ENCODE peak calls at places on chromosomes 4 and X, in eight cellular contexts. One of them, this sample, is unnamed.

GRCh38 chrX:2689773-2690666 is 1.1 kb upstream of the CD99 start:
- DNase-seq in activated CD8-positive, alpha-beta T cell treated with anti-CD3 and anti-CD28 coated beads for 36 hours: no peak
- DNase-seq in fibroblast of mammary gland: no peak
- DNase-seq in K562: no peak
- DNase-seq in cardiac fibroblast: no peak
- DNase-seq in upper lobe of right lung: no peak
- DNase-seq in esophagus squamous epithelium: no peak
- DNase-seq in GM10248: peak; percentile 34
- DNase-seq in this sample: peak; percentile 46

GRCh38 chr4:945274-946102 is 13.2 kb downstream of the TMEM175 start:
- DNase-seq in upper lobe of right lung: peak; percentile 42
- DNase-seq in K562: no peak
- DNase-seq in fibroblast of mammary gland: no peak
- DNase-seq in cardiac fibroblast: no peak
- DNase-seq in esophagus squamous epithelium: no peak
- DNase-seq in GM10248: no peak
- DNase-seq in activated CD8-positive, alpha-beta T cell treated with anti-CD3 and anti-CD28 coated beads for 36 hours: no peak
- DNase-seq in this sample: no peak

GRCh38 chr4:17577660-17578481 is 873 bp downstream of the LAP3 start:
- DNase-seq in upper lobe of right lung: peak; percentile 79
- DNase-seq in cardiac fibroblast: peak; percentile 43
- DNase-seq in fibroblast of mammary gland: peak; percentile 32
- DNase-seq in K562: peak; percentile 47
- DNase-seq in esophagus squamous epithelium: no peak
- DNase-seq in GM10248: no peak
- DNase-seq in activated CD8-positive, alpha-beta T cell treated with anti-CD3 and anti-CD28 coated beads for 36 hours: peak; percentile 49
- DNase-seq in this sample: peak; percentile 28

GRCh38 chrX:65874765-65875164 is 165.1 kb downstream of the VSIG4 start:
- DNase-seq in K562: peak; percentile 56
- DNase-seq in upper lobe of right lung: no peak
- DNase-seq in activated CD8-positive, alpha-beta T cell treated with anti-CD3 and anti-CD28 coated beads for 36 hours: no peak
- DNase-seq in GM10248: no peak
- DNase-seq in esophagus squamous epithelium: no peak
- DNase-seq in fibroblast of mammary gland: no peak
- DNase-seq in cardiac fibroblast: no peak
- DNase-seq in this sample: no peak

GRCh38 chrX:104432321-104432720 is 133.7 kb upstream of the IL1RAPL2 start:
- DNase-seq in fibroblast of mammary gland: no peak
- DNase-seq in K562: no peak
- DNase-seq in esophagus squamous epithelium: no peak
- DNase-seq in upper lobe of right lung: no peak
- DNase-seq in GM10248: no peak
- DNase-seq in cardiac fibroblast: no peak
- DNase-seq in activated CD8-positive, alpha-beta T cell treated with anti-CD3 and anti-CD28 coated beads for 36 hours: no peak
- DNase-seq in this sample: no peak

GRCh38 chr4:17310269-17310652 is 201.6 kb downstream of the QDPR start:
- DNase-seq in cardiac fibroblast: no peak
- DNase-seq in fibroblast of mammary gland: peak; percentile 57
- DNase-seq in activated CD8-positive, alpha-beta T cell treated with anti-CD3 and anti-CD28 coated beads for 36 hours: no peak
- DNase-seq in esophagus squamous epithelium: no peak
- DNase-seq in upper lobe of right lung: no peak
- DNase-seq in GM10248: no peak
- DNase-seq in K562: no peak
- DNase-seq in this sample: no peak

GRCh38 chr4:27005512-27006246 is 145.0 kb downstream of the STIM2 start:
- DNase-seq in cardiac fibroblast: peak; percentile 71
- DNase-seq in fibroblast of mammary gland: peak; percentile 88
- DNase-seq in esophagus squamous epithelium: no peak
- DNase-seq in K562: no peak
- DNase-seq in GM10248: no peak
- DNase-seq in activated CD8-positive, alpha-beta T cell treated with anti-CD3 and anti-CD28 coated beads for 36 hours: no peak
- DNase-seq in upper lobe of right lung: no peak
- DNase-seq in this sample: no peak

GRCh38 chrX:121649414-121649813 is 602.0 kb downstream of the GLUD2 start:
- DNase-seq in GM10248: peak; percentile 15
- DNase-seq in K562: no peak
- DNase-seq in esophagus squamous epithelium: no peak
- DNase-seq in fibroblast of mammary gland: no peak
- DNase-seq in activated CD8-positive, alpha-beta T cell treated with anti-CD3 and anti-CD28 coated beads for 36 hours: no peak
- DNase-seq in cardiac fibroblast: no peak
- DNase-seq in upper lobe of right lung: no peak
- DNase-seq in this sample: peak; percentile 0

GRCh38 chr4:54152846-54153600 is 53.1 kb downstream of the GSX2 start:
- DNase-seq in K562: no peak
- DNase-seq in cardiac fibroblast: peak; percentile 64
- DNase-seq in fibroblast of mammary gland: peak; percentile 49
- DNase-seq in activated CD8-positive, alpha-beta T cell treated with anti-CD3 and anti-CD28 coated beads for 36 hours: no peak
- DNase-seq in upper lobe of right lung: no peak
- DNase-seq in GM10248: no peak
- DNase-seq in esophagus squamous epithelium: no peak
- DNase-seq in this sample: no peak

GRCh38 chr4:88672987-88673386 is 24.6 kb downstream of the NAP1L5 start:
- DNase-seq in K562: peak; percentile 43
- DNase-seq in upper lobe of right lung: no peak
- DNase-seq in GM10248: peak; percentile 16
- DNase-seq in cardiac fibroblast: peak; percentile 65
- DNase-seq in fibroblast of mammary gland: peak; percentile 56
- DNase-seq in esophagus squamous epithelium: no peak
- DNase-seq in activated CD8-positive, alpha-beta T cell treated with anti-CD3 and anti-CD28 coated beads for 36 hours: peak; percentile 48
- DNase-seq in this sample: peak; percentile 20

GRCh38 chr4:3418029-3418762 is 23.6 kb upstream of the HGFAC start:
- DNase-seq in GM10248: no peak
- DNase-seq in esophagus squamous epithelium: no peak
- DNase-seq in activated CD8-positive, alpha-beta T cell treated with anti-CD3 and anti-CD28 coated beads for 36 hours: no peak
- DNase-seq in K562: peak; percentile 37
- DNase-seq in cardiac fibroblast: no peak
- DNase-seq in fibroblast of mammary gland: no peak
- DNase-seq in upper lobe of right lung: peak; percentile 52
- DNase-seq in this sample: no peak

GRCh38 chrX:76148753-76149152 is 24.1 kb upstream of the PBDC1 start:
- DNase-seq in fibroblast of mammary gland: peak; percentile 43
- DNase-seq in esophagus squamous epithelium: no peak
- DNase-seq in upper lobe of right lung: no peak
- DNase-seq in GM10248: no peak
- DNase-seq in K562: no peak
- DNase-seq in activated CD8-positive, alpha-beta T cell treated with anti-CD3 and anti-CD28 coated beads for 36 hours: peak; percentile 64
- DNase-seq in cardiac fibroblast: peak; percentile 44
- DNase-seq in this sample: no peak

GRCh38 chr4:8906668-8906970 is 35.0 kb upstream of the HMX1 start:
- DNase-seq in fibroblast of mammary gland: no peak
- DNase-seq in GM10248: no peak
- DNase-seq in activated CD8-positive, alpha-beta T cell treated with anti-CD3 and anti-CD28 coated beads for 36 hours: no peak
- DNase-seq in K562: no peak
- DNase-seq in esophagus squamous epithelium: no peak
- DNase-seq in upper lobe of right lung: peak; percentile 32
- DNase-seq in cardiac fibroblast: no peak
- DNase-seq in this sample: no peak

GRCh38 chr4:69610484-69610883 is 29.0 kb downstream of the UGT2A2 start:
- DNase-seq in activated CD8-positive, alpha-beta T cell treated with anti-CD3 and anti-CD28 coated beads for 36 hours: no peak
- DNase-seq in esophagus squamous epithelium: no peak
- DNase-seq in K562: no peak
- DNase-seq in GM10248: no peak
- DNase-seq in upper lobe of right lung: no peak
- DNase-seq in cardiac fibroblast: no peak
- DNase-seq in fibroblast of mammary gland: no peak
- DNase-seq in this sample: no peak

GRCh38 chrX:113539599-113540356 is 699.1 kb upstream of the AMOT start:
- DNase-seq in esophagus squamous epithelium: no peak
- DNase-seq in K562: no peak
- DNase-seq in fibroblast of mammary gland: no peak
- DNase-seq in activated CD8-positive, alpha-beta T cell treated with anti-CD3 and anti-CD28 coated beads for 36 hours: no peak
- DNase-seq in cardiac fibroblast: no peak
- DNase-seq in upper lobe of right lung: no peak
- DNase-seq in GM10248: no peak
- DNase-seq in this sample: no peak

GRCh38 chr4:13535708-13536361 is 8.5 kb downstream of the NKX3-2 start:
- DNase-seq in K562: no peak
- DNase-seq in cardiac fibroblast: no peak
- DNase-seq in GM10248: peak; percentile 13
- DNase-seq in activated CD8-positive, alpha-beta T cell treated with anti-CD3 and anti-CD28 coated beads for 36 hours: no peak
- DNase-seq in esophagus squamous epithelium: no peak
- DNase-seq in upper lobe of right lung: peak; percentile 53
- DNase-seq in fibroblast of mammary gland: no peak
- DNase-seq in this sample: peak; percentile 18
- TF ChIP-seq CTCF in K562: no peak
- TF ChIP-seq CTCF in cardiac fibroblast: no peak
- TF ChIP-seq CTCF in GM10248: no peak
- TF ChIP-seq CTCF in activated CD8-positive, alpha-beta T cell treated with anti-CD3 and anti-CD28 coated beads for 36 hours: no peak
- TF ChIP-seq CTCF in esophagus squamous epithelium: no peak
- TF ChIP-seq CTCF in upper lobe of right lung: no peak
- TF ChIP-seq CTCF in fibroblast of mammary gland: no peak
- TF ChIP-seq CTCF in this sample: no peak

DNA sequence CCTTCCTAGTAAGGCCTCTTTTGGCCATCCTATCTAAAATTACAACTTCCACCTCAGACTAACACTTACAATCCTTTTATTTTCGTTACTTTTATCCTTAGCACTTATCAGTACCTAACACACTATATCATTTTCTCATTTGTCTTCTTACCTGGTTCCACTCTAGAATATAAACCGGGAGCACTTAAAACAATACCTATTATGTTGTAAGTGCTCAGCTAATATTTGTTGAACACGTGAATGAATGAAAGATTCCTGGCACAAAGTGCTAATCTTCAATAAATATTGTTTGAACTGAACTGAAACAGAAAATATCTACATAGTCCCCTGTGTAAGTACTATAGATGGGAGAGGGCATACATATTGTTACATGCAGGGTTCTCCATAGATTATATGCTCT is 14.4 kb downstream of the MGARP start:
- DNase-seq in GM10248: no peak
- DNase-seq in K562: no peak
- DNase-seq in esophagus squamous epithelium: no peak
- DNase-seq in activated CD8-positive, alpha-beta T cell treated with anti-CD3 and anti-CD28 coated beads for 36 hours: no peak
- DNase-seq in cardiac fibroblast: no peak
- DNase-seq in upper lobe of right lung: no peak
- DNase-seq in fibroblast of mammary gland: no peak
- DNase-seq in this sample: no peak
- TF ChIP-seq CTCF in GM10248: no peak
- TF ChIP-seq CTCF in K562: no peak
- TF ChIP-seq CTCF in esophagus squamous epithelium: no peak
- TF ChIP-seq CTCF in activated CD8-positive, alpha-beta T cell treated with anti-CD3 and anti-CD28 coated beads for 36 hours: no peak
- TF ChIP-seq CTCF in cardiac fibroblast: no peak
- TF ChIP-seq CTCF in upper lobe of right lung: no peak
- TF ChIP-seq CTCF in fibroblast of mammary gland: no peak
- TF ChIP-seq CTCF in this sample: no peak

GRCh38 chr4:33063238-33063637 is 2343.1 kb downstream of the PCDH7 start:
- DNase-seq in K562: no peak
- DNase-seq in GM10248: no peak
- DNase-seq in cardiac fibroblast: peak; percentile 83
- DNase-seq in activated CD8-positive, alpha-beta T cell treated with anti-CD3 and anti-CD28 coated beads for 36 hours: no peak
- DNase-seq in upper lobe of right lung: no peak
- DNase-seq in esophagus squamous epithelium: no peak
- DNase-seq in fibroblast of mammary gland: peak; percentile 80
- DNase-seq in this sample: no peak

GRCh38 chr4:33062155-33062554 is 2342.0 kb downstream of the PCDH7 start:
- DNase-seq in upper lobe of right lung: no peak
- DNase-seq in esophagus squamous epithelium: no peak
- DNase-seq in cardiac fibroblast: peak; percentile 63
- DNase-seq in K562: no peak
- DNase-seq in fibroblast of mammary gland: peak; percentile 25
- DNase-seq in GM10248: no peak
- DNase-seq in activated CD8-positive, alpha-beta T cell treated with anti-CD3 and anti-CD28 coated beads for 36 hours: no peak
- DNase-seq in this sample: no peak

GRCh38 chr4:33061727-33062126 is 2341.6 kb downstream of the PCDH7 start:
- DNase-seq in activated CD8-positive, alpha-beta T cell treated with anti-CD3 and anti-CD28 coated beads for 36 hours: no peak
- DNase-seq in cardiac fibroblast: no peak
- DNase-seq in GM10248: no peak
- DNase-seq in fibroblast of mammary gland: no peak
- DNase-seq in esophagus squamous epithelium: no peak
- DNase-seq in K562: no peak
- DNase-seq in upper lobe of right lung: no peak
- DNase-seq in this sample: no peak

GRCh38 chr4:33065749-33066148 is 2345.6 kb downstream of the PCDH7 start:
- DNase-seq in K562: no peak
- DNase-seq in activated CD8-positive, alpha-beta T cell treated with anti-CD3 and anti-CD28 coated beads for 36 hours: no peak
- DNase-seq in fibroblast of mammary gland: no peak
- DNase-seq in cardiac fibroblast: no peak
- DNase-seq in GM10248: no peak
- DNase-seq in upper lobe of right lung: no peak
- DNase-seq in esophagus squamous epithelium: no peak
- DNase-seq in this sample: no peak

DNA sequence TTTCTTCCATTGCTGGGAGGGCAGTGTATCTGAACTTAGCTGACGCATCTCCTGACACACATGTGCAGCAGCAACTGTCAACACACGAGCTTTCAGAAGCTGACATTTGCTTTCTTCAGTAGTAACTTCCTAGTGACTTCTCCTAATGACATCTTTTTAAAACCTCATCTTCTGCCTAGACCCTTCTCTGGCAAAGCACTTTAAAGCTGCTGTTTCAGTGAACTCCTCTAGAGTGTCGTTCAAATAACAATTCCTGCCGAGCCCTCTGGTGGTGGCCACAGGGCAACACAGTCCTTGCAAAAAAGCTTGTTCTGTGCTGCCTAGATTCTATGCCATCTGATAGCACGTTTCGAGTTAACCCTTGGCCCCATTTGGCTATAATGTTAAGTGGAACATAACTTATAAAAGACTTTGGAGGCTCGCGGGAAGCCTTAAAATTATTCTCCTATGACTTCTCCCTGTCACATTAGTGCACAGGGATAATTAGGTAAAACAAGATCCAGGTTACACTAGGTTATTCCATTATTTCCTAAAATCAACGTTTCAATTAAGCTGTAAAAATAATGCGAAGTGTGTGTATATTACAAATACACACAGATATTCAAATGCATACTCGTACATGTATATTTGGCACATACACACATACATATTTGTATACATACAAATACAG is 2340.8 kb downstream of the PCDH7 start:
- DNase-seq in upper lobe of right lung: no peak
- DNase-seq in cardiac fibroblast: peak; percentile 67
- DNase-seq in GM10248: no peak
- DNase-seq in K562: no peak
- DNase-seq in esophagus squamous epithelium: no peak
- DNase-seq in fibroblast of mammary gland: peak; percentile 66
- DNase-seq in activated CD8-positive, alpha-beta T cell treated with anti-CD3 and anti-CD28 coated beads for 36 hours: peak; percentile 10
- DNase-seq in this sample: no peak
- TF ChIP-seq CTCF in upper lobe of right lung: peak; percentile 63
- TF ChIP-seq CTCF in cardiac fibroblast: peak; percentile 82
- TF ChIP-seq CTCF in GM10248: peak; percentile 15
- TF ChIP-seq CTCF in K562: peak; percentile 36
- TF ChIP-seq CTCF in esophagus squamous epithelium: peak; percentile 23
- TF ChIP-seq CTCF in fibroblast of mammary gland: peak; percentile 89
- TF ChIP-seq CTCF in activated CD8-positive, alpha-beta T cell treated with anti-CD3 and anti-CD28 coated beads for 36 hours: peak; percentile 40
- TF ChIP-seq CTCF in this sample: peak; percentile 26

GRCh38 chr4:86815653-86816052 is 33.5 kb downstream of the SLC10A6 start:
- DNase-seq in upper lobe of right lung: no peak
- DNase-seq in GM10248: no peak
- DNase-seq in esophagus squamous epithelium: no peak
- DNase-seq in K562: no peak
- DNase-seq in fibroblast of mammary gland: no peak
- DNase-seq in activated CD8-positive, alpha-beta T cell treated with anti-CD3 and anti-CD28 coated beads for 36 hours: no peak
- DNase-seq in cardiac fibroblast: no peak
- DNase-seq in this sample: no peak

GRCh38 chr4:86809809-86810208 is 39.4 kb downstream of the SLC10A6 start:
- DNase-seq in upper lobe of right lung: no peak
- DNase-seq in activated CD8-positive, alpha-beta T cell treated with anti-CD3 and anti-CD28 coated beads for 36 hours: no peak
- DNase-seq in cardiac fibroblast: no peak
- DNase-seq in esophagus squamous epithelium: no peak
- DNase-seq in K562: no peak
- DNase-seq in fibroblast of mammary gland: no peak
- DNase-seq in GM10248: no peak
- DNase-seq in this sample: no peak

GRCh38 chr4:86816463-86817107 is 32.6 kb downstream of the SLC10A6 start:
- DNase-seq in upper lobe of right lung: no peak
- DNase-seq in fibroblast of mammary gland: peak; percentile 74
- DNase-seq in esophagus squamous epithelium: no peak
- DNase-seq in activated CD8-positive, alpha-beta T cell treated with anti-CD3 and anti-CD28 coated beads for 36 hours: no peak
- DNase-seq in cardiac fibroblast: peak; percentile 39
- DNase-seq in K562: no peak
- DNase-seq in GM10248: no peak
- DNase-seq in this sample: no peak

GRCh38 chr4:86810867-86811266 is 38.3 kb downstream of the SLC10A6 start:
- DNase-seq in K562: no peak
- DNase-seq in GM10248: no peak
- DNase-seq in upper lobe of right lung: no peak
- DNase-seq in cardiac fibroblast: no peak
- DNase-seq in fibroblast of mammary gland: no peak
- DNase-seq in esophagus squamous epithelium: no peak
- DNase-seq in activated CD8-positive, alpha-beta T cell treated with anti-CD3 and anti-CD28 coated beads for 36 hours: no peak
- DNase-seq in this sample: no peak
- TF ChIP-seq CTCF in K562: no peak
- TF ChIP-seq CTCF in GM10248: no peak
- TF ChIP-seq CTCF in upper lobe of right lung: no peak
- TF ChIP-seq CTCF in cardiac fibroblast: no peak
- TF ChIP-seq CTCF in fibroblast of mammary gland: no peak
- TF ChIP-seq CTCF in esophagus squamous epithelium: no peak
- TF ChIP-seq CTCF in activated CD8-positive, alpha-beta T cell treated with anti-CD3 and anti-CD28 coated beads for 36 hours: no peak
- TF ChIP-seq CTCF in this sample: no peak